ENCODE peak calls at places on chromosome 9, in four cellular contexts. Q is CD8-positive, alpha-beta memory T cell; T is cardiac muscle cell; L is GM23248. Y is an unnamed sample.

GRCh38 chr9:97985058-97985861 is 2.1 kb downstream of the ANP32B start:
- DNase-seq in Q (peak; percentile 74), T (peak; percentile 43), L (peak; percentile 64), Y (no peak)

GRCh38 chr9:83154087-83154736 is 91.3 kb upstream of the RASEF start:
- DNase-seq in Q (no peak), T (peak; percentile 3), L (peak; percentile 50), Y (no peak)

GRCh38 chr9:133463234-133463863 is 3.6 kb downstream of the CACFD1 start:
- DNase-seq in Q (no peak), T (no peak), L (no peak), Y (no peak)

GRCh38 chr9:122336836-122337560 is 33.8 kb upstream of the PTGS1 start:
- DNase-seq in Q (no peak), T (no peak), L (no peak), Y (no peak)

GRCh38 chr9:135400496-135400895 is 79.1 kb upstream of the PPP1R26 start:
- DNase-seq in Q (no peak), T (no peak), L (no peak), Y (no peak)

GRCh38 chr9:14661421-14662059 is 31.7 kb downstream of the ZDHHC21 start:
- DNase-seq in Q (no peak), T (peak; percentile 61), L (peak; percentile 58), Y (no peak)

GRCh38 chr9:86082870-86083269 is 16.5 kb downstream of the GOLM1 start:
- DNase-seq in Q (no peak), T (peak; percentile 29), L (no peak), Y (no peak)

GRCh38 chr9:132440769-132441168 is 30.8 kb downstream of the CFAP77 start:
- DNase-seq in Q (no peak), T (no peak), L (no peak), Y (no peak)

GRCh38 chr9:113219972-113220371 is 1.1 kb downstream of the FKBP15 start:
- DNase-seq in Q (no peak), T (peak; percentile 29), L (peak; percentile 72), Y (no peak)

GRCh38 chr9:126983767-126984166 is 69.2 kb downstream of the RALGPS1 start:
- DNase-seq in Q (no peak), T (no peak), L (no peak), Y (no peak)

GRCh38 chr9:22117511-22118388 is 108.6 kb upstream of the CDKN2B start:
- DNase-seq in Q (no peak), T (peak; percentile 44), L (peak; percentile 82), Y (peak; percentile 51)

GRCh38 chr9:120610975-120611689 is 31.2 kb upstream of the CDK5RAP2 start:
- DNase-seq in Q (no peak), T (peak; percentile 5), L (peak; percentile 20), Y (no peak)

GRCh38 chr9:135086597-135087488 is 625 bp upstream of the OLFM1 start:
- DNase-seq in Q (no peak), T (no peak), L (no peak), Y (no peak)

GRCh38 chr9:117779760-117780159 is 75.6 kb downstream of the TLR4 start:
- DNase-seq in Q (no peak), T (peak; percentile 7), L (no peak), Y (no peak)

GRCh38 chr9:120965344-120966004 is 38.9 kb upstream of the TRAF1 start:
- DNase-seq in Q (no peak), T (peak; percentile 59), L (peak; percentile 9), Y (no peak)

GRCh38 chr9:108562176-108562575 is 293.6 kb downstream of the ACTL7B start:
- DNase-seq in Q (no peak), T (no peak), L (no peak), Y (no peak)

GRCh38 chr9:89781838-89782237 is 177.0 kb downstream of the GADD45G start:
- DNase-seq in Q (no peak), T (no peak), L (no peak), Y (no peak)

GRCh38 chr9:134605351-134605968 is 36.1 kb upstream of the COL5A1 start:
- DNase-seq in Q (no peak), T (no peak), L (no peak), Y (no peak)

DNA sequence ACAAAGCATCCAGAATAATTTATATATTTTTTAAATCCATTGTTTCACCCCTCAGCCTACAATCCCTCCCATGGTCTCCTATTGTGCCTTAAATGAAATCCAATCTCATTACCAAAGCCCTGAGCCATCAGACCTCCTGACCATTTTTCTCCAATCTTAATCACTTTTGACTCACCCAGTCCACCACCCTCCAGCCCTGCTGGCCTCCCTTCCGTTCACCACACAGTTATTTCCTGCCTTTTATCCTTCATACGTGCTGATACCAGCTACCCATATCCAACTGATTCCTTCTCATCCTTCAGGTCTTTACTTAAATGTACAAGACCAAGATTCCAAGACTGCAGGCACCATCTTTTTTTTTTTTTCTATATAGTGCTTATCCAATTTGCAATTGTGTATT is 1026.7 kb upstream of the DMAC1 start:
- DNase-seq in Q (no peak), T (no peak), L (no peak), Y (no peak)
- H3K36me3 ChIP-seq in Q (no peaks in the 10 kb centered on the region), T (no peaks in the 10 kb centered on the region), L (no peaks in the 10 kb centered on the region), Y (no peaks in the 10 kb centered on the region)

DNA sequence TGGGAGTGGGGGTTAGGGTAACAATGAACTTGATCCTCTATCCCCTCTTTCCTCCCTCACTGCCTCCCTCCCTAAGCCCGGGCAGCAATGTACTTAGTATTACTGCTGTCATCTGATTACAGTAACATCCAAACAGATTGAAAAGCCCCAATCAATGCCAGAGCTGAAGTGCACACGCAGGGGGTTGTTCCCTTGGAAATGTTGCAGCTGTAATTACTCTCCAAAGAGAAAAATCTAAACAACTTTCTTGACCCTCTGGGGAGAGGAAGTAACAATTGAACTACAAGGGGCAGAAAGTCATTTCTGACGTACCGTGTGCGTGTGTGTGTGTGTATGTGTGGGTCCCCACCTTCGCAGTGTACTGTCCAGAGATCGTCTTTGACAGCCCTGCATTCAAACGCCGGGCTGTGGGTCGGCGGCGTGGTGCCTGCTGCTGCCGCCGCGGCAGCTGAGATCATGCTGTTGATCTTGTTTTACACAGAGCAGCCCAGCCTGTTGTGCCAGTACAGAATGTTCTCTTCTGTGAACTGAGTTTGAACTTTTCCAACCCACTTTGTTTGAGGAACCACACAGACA is 66.0 kb upstream of the KLF9 start:
- DNase-seq in Q (no peak), T (peak; percentile 98), L (peak; percentile 80), Y (peak; percentile 87)
- H3K4me3 ChIP-seq in Q (no peak overlapping the region), T (no peak overlapping the region), L (peak overlapping the region; percentile 50), Y (peak overlapping the region; percentile 32)

GRCh38 chr9:93750045-93750444 is 173.7 kb downstream of the PHF2 start:
- DNase-seq in Q (no peak), T (no peak), L (no peak), Y (no peak)
- H3K27ac ChIP-seq in Q (no peak overlapping the region), T (no peak overlapping the region), L (no peak overlapping the region), Y (no peak overlapping the region)

DNA sequence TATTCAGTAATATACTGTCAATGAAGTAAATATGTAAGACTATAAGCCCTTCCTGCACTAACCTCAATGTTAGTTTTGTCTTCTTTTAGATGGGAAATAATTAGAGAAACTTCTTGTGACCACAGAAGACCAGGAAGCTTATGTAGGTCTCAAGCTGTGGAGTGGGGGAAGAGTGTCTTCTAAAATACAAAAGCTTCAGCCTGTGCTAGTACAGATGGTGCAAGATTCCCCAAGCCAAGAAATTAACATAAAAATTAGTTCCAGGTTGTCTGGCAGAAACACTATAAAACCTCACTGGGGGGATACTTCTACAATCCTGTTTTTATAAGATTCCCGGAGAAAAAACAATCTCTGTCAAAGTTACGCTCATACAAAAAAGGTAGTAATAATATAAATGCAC is 103.6 kb downstream of the FNBP1 start:
- DNase-seq in Q (no peak), T (no peak), L (no peak), Y (no peak)
- H3K36me3 ChIP-seq in Q (no peaks in the 10 kb centered on the region), T (no peaks in the 10 kb centered on the region), L (no peaks in the 10 kb centered on the region), Y (no peaks in the 10 kb centered on the region)